ENCODE peak calls at places on chromosomes 13 and 19, in six cellular contexts. L is fibroblast of pulmonary artery, Y is EH, I is foreskin fibroblast, F is vagina, T is C1 segment of cervical spinal cord. J is an unnamed sample.

GRCh38 chr19:18013621-18014111 is 5.7 kb downstream of the ARRDC2 start:
- DNase-seq in L (no peak), Y (no peak), I (no peak), F (no peak), T (no peak), J (peak)

GRCh38 chr13:36884235-36884634 is 35.8 kb downstream of the SMAD9 start:
- DNase-seq in L (no peak), Y (no peak), I (no peak), F (no peak), T (no peak), J (no peak)

GRCh38 chr19:482186-483041 is 13.9 kb upstream of the MADCAM1 start:
- DNase-seq in L (no peak), Y (no peak), I (no peak), F (no peak), T (no peak), J (no peak)

GRCh38 chr13:72696590-72696989 is 30.8 kb downstream of the MZT1 start:
- DNase-seq in L (peak), Y (peak), I (no peak), F (no peak), T (no peak), J (no peak)

GRCh38 chr19:47885067-47885463 is 1.1 kb downstream of the SULT2A1 start:
- DNase-seq in L (no peak), Y (no peak), I (no peak), F (no peak), T (no peak), J (no peak)

GRCh38 chr19:38326591-38326990 is 6.9 kb downstream of the KCNK6 start:
- DNase-seq in L (no peak), Y (no peak), I (no peak), F (no peak), T (no peak), J (no peak)

GRCh38 chr13:99281811-99282263 is 23.7 kb upstream of the GPR18 start:
- DNase-seq in L (no peak), Y (no peak), I (no peak), F (no peak), T (peak), J (peak)

GRCh38 chr13:28329395-28330158 is 165.4 kb downstream of the FLT1 start:
- DNase-seq in L (peak), Y (peak), I (peak), F (no peak), T (no peak), J (no peak)

GRCh38 chr13:91399189-91400093 is 1.0 kb downstream of the GPC5 start:
- DNase-seq in L (no peak), Y (no peak), I (no peak), F (no peak), T (peak), J (no peak)

GRCh38 chr13:31987071-31987470 is 44.5 kb upstream of the FRY start:
- DNase-seq in L (no peak), Y (no peak), I (no peak), F (no peak), T (no peak), J (no peak)

GRCh38 chr19:33713194-33713593 is 83.5 kb upstream of the KCTD15 start:
- DNase-seq in L (no peak), Y (no peak), I (no peak), F (no peak), T (no peak), J (no peak)

GRCh38 chr19:9836021-9836420 is 903 bp downstream of the PIN1 start:
- DNase-seq in L (peak), Y (peak), I (peak), F (no peak), T (no peak), J (no peak)

GRCh38 chr13:107518292-107518691 is 697.0 kb downstream of the LIG4 start:
- DNase-seq in L (peak), Y (no peak), I (no peak), F (no peak), T (no peak), J (no peak)

GRCh38 chr19:53002479-53002878 is 11.2 kb upstream of the ERVV-1 start:
- DNase-seq in L (no peak), Y (no peak), I (no peak), F (no peak), T (no peak), J (no peak)

GRCh38 chr19:368624-369020 is 24.0 kb upstream of the MIER2 start:
- DNase-seq in L (no peak), Y (no peak), I (no peak), F (no peak), T (no peak), J (no peak)

GRCh38 chr13:28100149-28101121 is at the start of gene FLT3:
- DNase-seq in L (peak), Y (peak), I (peak), F (no peak), T (no peak), J (no peak)

GRCh38 chr13:98478134-98479129 is 98.5 kb downstream of the STK24 start:
- DNase-seq in L (no peak), Y (peak), I (peak), F (no peak), T (no peak), J (no peak)

GRCh38 chr13:110815471-110816204 is 99.2 kb downstream of the ANKRD10 start:
- DNase-seq in L (no peak), Y (no peak), I (no peak), F (no peak), T (no peak), J (no peak)

GRCh38 chr19:10808937-10809655 is 26.9 kb downstream of the TMED1 start:
- DNase-seq in L (peak), Y (peak), I (peak), F (no peak), T (no peak), J (no peak)

GRCh38 chr13:80436571-80437169 is 95.7 kb upstream of the SPRY2 start:
- DNase-seq in L (peak), Y (peak), I (peak), F (no peak), T (no peak), J (peak)

GRCh38 chr19:32642771-32643170 is 32.2 kb downstream of the ANKRD27 start:
- DNase-seq in L (no peak), Y (no peak), I (no peak), F (no peak), T (no peak), J (no peak)

GRCh38 chr19:38862321-38863059 is 12.7 kb upstream of the HNRNPL start:
- DNase-seq in L (peak), Y (peak), I (no peak), F (no peak), T (no peak), J (peak)

GRCh38 chr13:92716749-92717148 is 509.9 kb upstream of the GPC6 start:
- DNase-seq in L (peak), Y (no peak), I (peak), F (no peak), T (no peak), J (no peak)

GRCh38 chr19:47229674-47230121 is 1.3 kb downstream of the BBC3 start:
- DNase-seq in L (peak), Y (peak), I (no peak), F (no peak), T (no peak), J (no peak)

GRCh38 chr19:53034948-53035675 is 9.4 kb upstream of the ERVV-2 start:
- DNase-seq in L (no peak), Y (no peak), I (no peak), F (no peak), T (no peak), J (no peak)

GRCh38 chr19:9306443-9306842 is 3.2 kb downstream of the ZNF699 start:
- DNase-seq in L (peak), Y (peak), I (peak), F (no peak), T (no peak), J (no peak)

GRCh38 chr19:56348289-56348877 is 33.7 kb upstream of the ZSCAN5A start:
- DNase-seq in L (peak), Y (peak), I (no peak), F (no peak), T (no peak), J (no peak)

GRCh38 chr13:31081316-31081715 is 80.4 kb downstream of the HSPH1 start:
- DNase-seq in L (no peak), Y (no peak), I (no peak), F (no peak), T (no peak), J (no peak)

GRCh38 chr13:91328726-91329125 is 18.8 kb upstream of the MIR17HG start:
- DNase-seq in L (no peak), Y (no peak), I (no peak), F (no peak), T (no peak), J (no peak)

GRCh38 chr13:45269204-45269603 is 68.4 kb upstream of the KCTD4 start:
- DNase-seq in L (peak), Y (peak), I (no peak), F (no peak), T (no peak), J (no peak)

GRCh38 chr19:53130506-53130905 is 2.2 kb downstream of the ZNF415 start:
- DNase-seq in L (no peak), Y (no peak), I (no peak), F (no peak), T (no peak), J (peak)

GRCh38 chr13:50762969-50763568 is 80.4 kb downstream of the DLEU7 start:
- DNase-seq in L (no peak), Y (no peak), I (no peak), F (no peak), T (no peak), J (no peak)

GRCh38 chr13:90534617-90535340 is 812.7 kb upstream of the MIR17HG start:
- DNase-seq in L (no peak), Y (peak), I (no peak), F (no peak), T (no peak), J (no peak)

J was measured in gastrocnemius medialis.